ENCODE peak calls at places on chromosomes 7 and 10, in five cellular contexts. One of them, this sample, is unnamed.
A peak's percentile ranks its signal among the peaks of the same experiment; 100 is the strongest.

GRCh38 chr7:118452128-118452527 is 227.6 kb downstream of the ANKRD7 start:
- DNase-seq in stimulated activated naive B cell treated with anti-CD40 and anti-IgM and Interleukin-4, amounts not matched to agents 10 μg/mL and 1 μg/mL and 100 μg/mL, for 72 hours: no peak
- DNase-seq in NCI-H1694: no peak
- DNase-seq in Jurkat, Clone E6-1: no peak
- DNase-seq in RWPE2: no peak
- DNase-seq in this sample: no peak

GRCh38 chr7:22578048-22578770 is 78.2 kb upstream of the STEAP1B start:
- DNase-seq in stimulated activated naive B cell treated with anti-CD40 and anti-IgM and Interleukin-4, amounts not matched to agents 10 μg/mL and 1 μg/mL and 100 μg/mL, for 72 hours: no peak
- DNase-seq in RWPE2: peak; percentile 86
- DNase-seq in Jurkat, Clone E6-1: no peak
- DNase-seq in NCI-H1694: no peak
- DNase-seq in this sample: no peak

GRCh38 chr10:3763035-3763456 is 22.0 kb downstream of the KLF6 start:
- DNase-seq in Jurkat, Clone E6-1: no peak
- DNase-seq in stimulated activated naive B cell treated with anti-CD40 and anti-IgM and Interleukin-4, amounts not matched to agents 10 μg/mL and 1 μg/mL and 100 μg/mL, for 72 hours: no peak
- DNase-seq in RWPE2: peak; percentile 97
- DNase-seq in NCI-H1694: no peak
- DNase-seq in this sample: no peak

GRCh38 chr7:88638583-88638982 is 120.9 kb upstream of the ZNF804B start:
- DNase-seq in stimulated activated naive B cell treated with anti-CD40 and anti-IgM and Interleukin-4, amounts not matched to agents 10 μg/mL and 1 μg/mL and 100 μg/mL, for 72 hours: no peak
- DNase-seq in NCI-H1694: no peak
- DNase-seq in Jurkat, Clone E6-1: no peak
- DNase-seq in RWPE2: no peak
- DNase-seq in this sample: no peak

GRCh38 chr10:114821915-114822770 is 563 bp downstream of the FHIP2A start:
- DNase-seq in Jurkat, Clone E6-1: no peak
- DNase-seq in RWPE2: peak; percentile 42
- DNase-seq in NCI-H1694: no peak
- DNase-seq in stimulated activated naive B cell treated with anti-CD40 and anti-IgM and Interleukin-4, amounts not matched to agents 10 μg/mL and 1 μg/mL and 100 μg/mL, for 72 hours: peak; percentile 18
- DNase-seq in this sample: peak; percentile 6

GRCh38 chr10:49173201-49173772 is 14.9 kb downstream of the TMEM273 start:
- DNase-seq in NCI-H1694: no peak
- DNase-seq in RWPE2: no peak
- DNase-seq in Jurkat, Clone E6-1: no peak
- DNase-seq in stimulated activated naive B cell treated with anti-CD40 and anti-IgM and Interleukin-4, amounts not matched to agents 10 μg/mL and 1 μg/mL and 100 μg/mL, for 72 hours: no peak
- DNase-seq in this sample: no peak

GRCh38 chr7:27181795-27182275 is 3.2 kb downstream of the HOXA11 start:
- DNase-seq in NCI-H1694: no peak
- DNase-seq in Jurkat, Clone E6-1: no peak
- DNase-seq in RWPE2: no peak
- DNase-seq in stimulated activated naive B cell treated with anti-CD40 and anti-IgM and Interleukin-4, amounts not matched to agents 10 μg/mL and 1 μg/mL and 100 μg/mL, for 72 hours: no peak
- DNase-seq in this sample: no peak

GRCh38 chr10:30493609-30494530 is 59.9 kb downstream of the MAP3K8 start:
- DNase-seq in Jurkat, Clone E6-1: no peak
- DNase-seq in NCI-H1694: no peak
- DNase-seq in stimulated activated naive B cell treated with anti-CD40 and anti-IgM and Interleukin-4, amounts not matched to agents 10 μg/mL and 1 μg/mL and 100 μg/mL, for 72 hours: peak; percentile 29
- DNase-seq in RWPE2: no peak
- DNase-seq in this sample: no peak

GRCh38 chr10:50470798-50471582 is 152.8 kb downstream of the SGMS1 start:
- DNase-seq in RWPE2: no peak
- DNase-seq in stimulated activated naive B cell treated with anti-CD40 and anti-IgM and Interleukin-4, amounts not matched to agents 10 μg/mL and 1 μg/mL and 100 μg/mL, for 72 hours: no peak
- DNase-seq in NCI-H1694: no peak
- DNase-seq in Jurkat, Clone E6-1: no peak
- DNase-seq in this sample: no peak

GRCh38 chr10:75235375-75236177 is at the start of gene COMTD1:
- DNase-seq in RWPE2: peak; percentile 97
- DNase-seq in stimulated activated naive B cell treated with anti-CD40 and anti-IgM and Interleukin-4, amounts not matched to agents 10 μg/mL and 1 μg/mL and 100 μg/mL, for 72 hours: peak; percentile 93
- DNase-seq in NCI-H1694: peak; percentile 54
- DNase-seq in Jurkat, Clone E6-1: peak; percentile 86
- DNase-seq in this sample: peak; percentile 43

GRCh38 chr7:76356823-76357222 is 2.0 kb downstream of the YWHAG start:
- DNase-seq in Jurkat, Clone E6-1: no peak
- DNase-seq in RWPE2: no peak
- DNase-seq in stimulated activated naive B cell treated with anti-CD40 and anti-IgM and Interleukin-4, amounts not matched to agents 10 μg/mL and 1 μg/mL and 100 μg/mL, for 72 hours: no peak
- DNase-seq in NCI-H1694: peak; percentile 56
- DNase-seq in this sample: peak; percentile 59

GRCh38 chr10:76456190-76456589 is 1024.8 kb downstream of the LRMDA start:
- DNase-seq in Jurkat, Clone E6-1: no peak
- DNase-seq in stimulated activated naive B cell treated with anti-CD40 and anti-IgM and Interleukin-4, amounts not matched to agents 10 μg/mL and 1 μg/mL and 100 μg/mL, for 72 hours: no peak
- DNase-seq in NCI-H1694: no peak
- DNase-seq in RWPE2: no peak
- DNase-seq in this sample: no peak

GRCh38 chr7:1365846-1366245 is 93.4 kb downstream of the MICALL2 start:
- DNase-seq in RWPE2: no peak
- DNase-seq in Jurkat, Clone E6-1: no peak
- DNase-seq in stimulated activated naive B cell treated with anti-CD40 and anti-IgM and Interleukin-4, amounts not matched to agents 10 μg/mL and 1 μg/mL and 100 μg/mL, for 72 hours: no peak
- DNase-seq in NCI-H1694: no peak
- DNase-seq in this sample: no peak

GRCh38 chr7:71594746-71595145 is 462.8 kb downstream of the GALNT17 start:
- DNase-seq in RWPE2: no peak
- DNase-seq in NCI-H1694: no peak
- DNase-seq in Jurkat, Clone E6-1: no peak
- DNase-seq in stimulated activated naive B cell treated with anti-CD40 and anti-IgM and Interleukin-4, amounts not matched to agents 10 μg/mL and 1 μg/mL and 100 μg/mL, for 72 hours: no peak
- DNase-seq in this sample: no peak

GRCh38 chr10:91162495-91163268 is 57.8 kb upstream of the PCGF5 start:
- DNase-seq in RWPE2: no peak
- DNase-seq in NCI-H1694: no peak
- DNase-seq in Jurkat, Clone E6-1: no peak
- DNase-seq in stimulated activated naive B cell treated with anti-CD40 and anti-IgM and Interleukin-4, amounts not matched to agents 10 μg/mL and 1 μg/mL and 100 μg/mL, for 72 hours: peak; percentile 63
- DNase-seq in this sample: no peak

GRCh38 chr10:90450797-90451196 is 407.0 kb downstream of the HTR7 start:
- DNase-seq in stimulated activated naive B cell treated with anti-CD40 and anti-IgM and Interleukin-4, amounts not matched to agents 10 μg/mL and 1 μg/mL and 100 μg/mL, for 72 hours: no peak
- DNase-seq in NCI-H1694: no peak
- DNase-seq in Jurkat, Clone E6-1: no peak
- DNase-seq in RWPE2: no peak
- DNase-seq in this sample: no peak

GRCh38 chr7:53675835-53676234 is 640.4 kb downstream of the POM121L12 start:
- DNase-seq in NCI-H1694: no peak
- DNase-seq in RWPE2: no peak
- DNase-seq in stimulated activated naive B cell treated with anti-CD40 and anti-IgM and Interleukin-4, amounts not matched to agents 10 μg/mL and 1 μg/mL and 100 μg/mL, for 72 hours: no peak
- DNase-seq in Jurkat, Clone E6-1: no peak
- DNase-seq in this sample: no peak

GRCh38 chr10:29559996-29560395 is 74.8 kb downstream of the SVIL start:
- DNase-seq in stimulated activated naive B cell treated with anti-CD40 and anti-IgM and Interleukin-4, amounts not matched to agents 10 μg/mL and 1 μg/mL and 100 μg/mL, for 72 hours: no peak
- DNase-seq in NCI-H1694: no peak
- DNase-seq in RWPE2: no peak
- DNase-seq in Jurkat, Clone E6-1: no peak
- DNase-seq in this sample: peak; percentile 49

GRCh38 chr10:101781984-101782810 is 1.0 kb downstream of the NPM3 start:
- DNase-seq in stimulated activated naive B cell treated with anti-CD40 and anti-IgM and Interleukin-4, amounts not matched to agents 10 μg/mL and 1 μg/mL and 100 μg/mL, for 72 hours: no peak
- DNase-seq in Jurkat, Clone E6-1: no peak
- DNase-seq in RWPE2: no peak
- DNase-seq in NCI-H1694: no peak
- DNase-seq in this sample: no peak

This sample was measured in NCI-H524.